ENCODE peak calls at places on chromosomes 12 and 14, in six cellular contexts. C, P, K, B, S and Y are unnamed samples.

GRCh38 chr12:122352394-122352793 is 70.1 kb downstream of the CLIP1 start:
- DNase-seq in C (peak), P (no peak), K (no peak), B (no peak), S (no peak), Y (no peak)

GRCh38 chr14:67698179-67698578 is 2.6 kb upstream of the RDH11 start:
- DNase-seq in C (no peak), P (no peak), K (no peak), B (no peak), S (no peak), Y (no peak)

GRCh38 chr14:70339039-70339438 is 20.4 kb downstream of the COX16 start:
- DNase-seq in C (no peak), P (no peak), K (no peak), B (no peak), S (no peak), Y (no peak)

GRCh38 chr12:119727600-119728436 is 59.9 kb downstream of the PRKAB1 start:
- DNase-seq in C (no peak), P (no peak), K (no peak), B (no peak), S (no peak), Y (no peak)

GRCh38 chr12:12934556-12934955 is 17.4 kb downstream of the GPRC5D start:
- DNase-seq in C (no peak), P (no peak), K (no peak), B (no peak), S (no peak), Y (no peak)

GRCh38 chr14:55062517-55063351 is 11.3 kb downstream of the MAPK1IP1L start:
- DNase-seq in C (no peak), P (peak), K (no peak), B (no peak), S (no peak), Y (no peak)

GRCh38 chr14:51454351-51454750 is 197.4 kb upstream of the FRMD6 start:
- DNase-seq in C (no peak), P (no peak), K (no peak), B (no peak), S (no peak), Y (no peak)

GRCh38 chr12:18483723-18484325 is 222.5 kb downstream of the PIK3C2G start:
- DNase-seq in C (no peak), P (no peak), K (no peak), B (no peak), S (no peak), Y (no peak)

GRCh38 chr14:75150150-75150549 is 23.3 kb upstream of the NEK9 start:
- DNase-seq in C (no peak), P (no peak), K (no peak), B (no peak), S (no peak), Y (no peak)

GRCh38 chr12:104280703-104281458 is 22.7 kb upstream of the EID3 start:
- DNase-seq in C (no peak), P (no peak), K (peak), B (no peak), S (peak), Y (no peak)

GRCh38 chr14:73723799-73724621 is 9.8 kb upstream of the PNMA1 start:
- DNase-seq in C (no peak), P (no peak), K (peak), B (no peak), S (peak), Y (no peak)